ENCODE peak calls at places on chromosome 21, in seven cellular contexts. Z is T follicular helper cell; A is HEK293T; T is AML-193; U is IMR-90; J is pancreas; D is activated CD4-positive, CD25-positive, alpha-beta regulatory T cell treated with anti-CD3 and anti-CD28 coated beads, Interleukin-2, amount 50 U/mL, for 16 hours. L is an unnamed sample.

GRCh38 chr21:16192900-16193299 is 463.1 kb downstream of the USP25 start:
- DNase-seq in J (no peak), T (no peak), Z (no peak), A (no peak), D (no peak), U (peak), L (no peak)

GRCh38 chr21:42687796-42688195 is 34.4 kb downstream of the PDE9A start:
- DNase-seq in A (no peak), J (no peak), D (no peak), Z (no peak), T (no peak), U (no peak), L (no peak)

GRCh38 chr21:44757731-44758130 is 43.9 kb downstream of the UBE2G2 start:
- DNase-seq in J (no peak), U (no peak), D (no peak), A (no peak), Z (no peak), T (no peak), L (no peak)

GRCh38 chr21:45623436-45623835 is 20.1 kb upstream of the PCBP3 start:
- DNase-seq in J (no peak), U (no peak), T (no peak), Z (no peak), A (no peak), D (no peak), L (no peak)

GRCh38 chr21:37452222-37452621 is 85.6 kb downstream of the DYRK1A start:
- DNase-seq in J (no peak), T (no peak), A (no peak), U (peak), D (no peak), Z (no peak), L (no peak)

GRCh38 chr21:42061866-42062542 is 9.1 kb upstream of the UMODL1 start:
- DNase-seq in T (no peak), A (no peak), U (no peak), Z (peak), J (no peak), D (peak), L (no peak)

GRCh38 chr21:45957551-45957950 is 24.0 kb upstream of the COL6A1 start:
- DNase-seq in A (no peak), T (no peak), D (no peak), J (no peak), Z (no peak), U (no peak), L (no peak)

GRCh38 chr21:17491716-17492414 is 21.0 kb upstream of the CXADR start:
- DNase-seq in Z (no peak), D (no peak), J (no peak), A (no peak), U (peak), T (no peak), L (peak)

GRCh38 chr21:45388611-45389296 is 16.2 kb upstream of the COL18A1 start:
- DNase-seq in J (peak), D (no peak), T (no peak), Z (no peak), A (no peak), U (no peak), L (no peak)

GRCh38 chr21:45364464-45365185 is 40.3 kb upstream of the COL18A1 start:
- DNase-seq in D (no peak), A (no peak), U (peak), J (peak), Z (no peak), T (no peak), L (no peak)

GRCh38 chr21:26788783-26789182 is 56.4 kb downstream of the ADAMTS1 start:
- DNase-seq in D (no peak), U (peak), Z (no peak), T (no peak), A (no peak), J (no peak), L (no peak)

GRCh38 chr21:45393021-45393420 is 11.9 kb upstream of the COL18A1 start:
- DNase-seq in J (peak), T (no peak), Z (no peak), D (no peak), A (no peak), U (no peak), L (no peak)

GRCh38 chr21:22575165-22575584 is 1577.0 kb downstream of the NCAM2 start:
- DNase-seq in A (peak), D (no peak), U (no peak), T (peak), J (no peak), Z (no peak), L (no peak)

GRCh38 chr21:40686526-40686925 is 160.4 kb downstream of the DSCAM start:
- DNase-seq in T (no peak), A (no peak), U (no peak), J (no peak), D (no peak), Z (no peak), L (no peak)

GRCh38 chr21:26449161-26449560 is 123.9 kb downstream of the CYYR1 start:
- DNase-seq in U (peak), J (no peak), A (no peak), D (no peak), T (no peak), Z (no peak), L (no peak)

GRCh38 chr21:29318354-29318753 is 19.6 kb downstream of the BACH1 start:
- DNase-seq in T (no peak), J (peak), U (peak), Z (no peak), A (no peak), D (no peak), L (no peak)

GRCh38 chr21:41111681-41112080 is 56.3 kb upstream of the BACE2 start:
- DNase-seq in Z (no peak), T (no peak), A (no peak), U (no peak), D (no peak), J (no peak), L (no peak)

GRCh38 chr21:15928686-15929085 is 198.9 kb downstream of the USP25 start:
- DNase-seq in A (no peak), T (no peak), U (no peak), Z (no peak), J (no peak), D (no peak), L (no peak)

GRCh38 chr21:42830456-42831455 is 48.6 kb downstream of the WDR4 start:
- DNase-seq in T (peak), J (no peak), U (no peak), Z (no peak), A (no peak), D (no peak), L (no peak)

L was measured in HCT116.